ENCODE peak calls at places on chromosomes 16 and 17, in five cellular contexts. One of them, this sample, is unnamed.

GRCh38 chr16:75138636-75139035 is 9.7 kb upstream of the ZFP1 start:
- DNase-seq in astrocyte: no peak
- DNase-seq in neuronal stem cell: no peak
- DNase-seq in GM23338: peak; percentile 54
- DNase-seq in fibroblast of lung: no peak
- DNase-seq in this sample: no peak

GRCh38 chr17:45908935-45909334 is 14.6 kb downstream of the MAPT start:
- DNase-seq in GM23338: no peak
- DNase-seq in astrocyte: no peak
- DNase-seq in neuronal stem cell: no peak
- DNase-seq in fibroblast of lung: no peak
- DNase-seq in this sample: no peak

GRCh38 chr16:89575247-89576172 is at the start of gene CPNE7:
- DNase-seq in astrocyte: no peak
- DNase-seq in GM23338: peak; percentile 49
- DNase-seq in neuronal stem cell: no peak
- DNase-seq in fibroblast of lung: no peak
- DNase-seq in this sample: peak; percentile 60

GRCh38 chr17:51258756-51259573 is 884 bp downstream of the MBTD1 start:
- DNase-seq in astrocyte: no peak
- DNase-seq in neuronal stem cell: no peak
- DNase-seq in fibroblast of lung: no peak
- DNase-seq in GM23338: no peak
- DNase-seq in this sample: no peak

GRCh38 chr17:19485800-19486340 is 47.8 kb upstream of the SLC47A1 start:
- DNase-seq in astrocyte: no peak
- DNase-seq in fibroblast of lung: no peak
- DNase-seq in GM23338: no peak
- DNase-seq in neuronal stem cell: no peak
- DNase-seq in this sample: no peak

GRCh38 chr16:3007957-3008748 is 4.6 kb upstream of the CLDN9 start:
- DNase-seq in astrocyte: no peak
- DNase-seq in GM23338: peak; percentile 99
- DNase-seq in fibroblast of lung: no peak
- DNase-seq in neuronal stem cell: no peak
- DNase-seq in this sample: peak; percentile 59

GRCh38 chr16:20938426-20938825 is 37.9 kb downstream of the LYRM1 start:
- DNase-seq in astrocyte: peak; percentile 40
- DNase-seq in neuronal stem cell: no peak
- DNase-seq in GM23338: no peak
- DNase-seq in fibroblast of lung: peak; percentile 66
- DNase-seq in this sample: no peak

GRCh38 chr17:17859909-17860760 is 23.3 kb upstream of the SREBF1 start:
- DNase-seq in astrocyte: no peak
- DNase-seq in neuronal stem cell: peak; percentile 60
- DNase-seq in fibroblast of lung: peak; percentile 57
- DNase-seq in GM23338: peak; percentile 79
- DNase-seq in this sample: peak; percentile 80

GRCh38 chr17:45251931-45252330 is 10.0 kb downstream of the SPATA32 start:
- DNase-seq in fibroblast of lung: no peak
- DNase-seq in neuronal stem cell: no peak
- DNase-seq in astrocyte: no peak
- DNase-seq in GM23338: no peak
- DNase-seq in this sample: no peak

GRCh38 chr16:15915555-15916081 is 27.2 kb upstream of the CEP20 start:
- DNase-seq in neuronal stem cell: no peak
- DNase-seq in fibroblast of lung: no peak
- DNase-seq in GM23338: no peak
- DNase-seq in astrocyte: no peak
- DNase-seq in this sample: no peak

GRCh38 chr17:42673266-42673884 is 3.4 kb downstream of the PLEKHH3 start:
- DNase-seq in neuronal stem cell: no peak
- DNase-seq in GM23338: no peak
- DNase-seq in astrocyte: no peak
- DNase-seq in fibroblast of lung: no peak
- DNase-seq in this sample: no peak

GRCh38 chr16:85281181-85281580 is 168.9 kb upstream of the CIBAR2 start:
- DNase-seq in fibroblast of lung: no peak
- DNase-seq in GM23338: no peak
- DNase-seq in astrocyte: no peak
- DNase-seq in neuronal stem cell: no peak
- DNase-seq in this sample: no peak

GRCh38 chr17:82932146-82933005 is 92.6 kb upstream of the ZNF750 start:
- DNase-seq in astrocyte: peak; percentile 64
- DNase-seq in neuronal stem cell: no peak
- DNase-seq in GM23338: no peak
- DNase-seq in fibroblast of lung: peak; percentile 74
- DNase-seq in this sample: no peak
- H3K4me2 ChIP-seq in astrocyte: peak overlapping the region; percentile 73
- H3K4me2 ChIP-seq in neuronal stem cell: no peak overlapping the region
- H3K4me2 ChIP-seq in GM23338: no peak overlapping the region
- H3K4me2 ChIP-seq in fibroblast of lung: no peak overlapping the region
- H3K4me2 ChIP-seq in this sample: no peak overlapping the region

GRCh38 chr17:77366558-77367245 is 225.9 kb downstream of the SEC14L1 start:
- DNase-seq in astrocyte: no peak
- DNase-seq in GM23338: no peak
- DNase-seq in neuronal stem cell: no peak
- DNase-seq in fibroblast of lung: peak; percentile 78
- DNase-seq in this sample: no peak
- H3K4me1 ChIP-seq in astrocyte: peaks cover 51% of the 10 kb centered on the region
- H3K4me1 ChIP-seq in GM23338: peaks cover 19% of the 10 kb centered on the region
- H3K4me1 ChIP-seq in neuronal stem cell: peaks cover 20% of the 10 kb centered on the region
- H3K4me1 ChIP-seq in fibroblast of lung: peaks cover 37% of the 10 kb centered on the region
- H3K4me1 ChIP-seq in this sample: peaks cover 31% of the 10 kb centered on the region

GRCh38 chr17:41103896-41104295 is 1.3 kb upstream of the KRTAP4-9 start:
- DNase-seq in fibroblast of lung: no peak
- DNase-seq in GM23338: no peak
- DNase-seq in neuronal stem cell: no peak
- DNase-seq in astrocyte: no peak
- DNase-seq in this sample: no peak

GRCh38 chr17:41111151-41111885 is 6.1 kb downstream of the KRTAP4-9 start:
- DNase-seq in neuronal stem cell: no peak
- DNase-seq in GM23338: no peak
- DNase-seq in astrocyte: no peak
- DNase-seq in fibroblast of lung: no peak
- DNase-seq in this sample: no peak

GRCh38 chr17:41107941-41108445 is 2.8 kb downstream of the KRTAP4-9 start:
- DNase-seq in GM23338: no peak
- DNase-seq in neuronal stem cell: no peak
- DNase-seq in astrocyte: peak; percentile 36
- DNase-seq in fibroblast of lung: no peak
- DNase-seq in this sample: no peak
- H3K4me2 ChIP-seq in GM23338: peak overlapping the region; percentile 19
- H3K4me2 ChIP-seq in neuronal stem cell: no peak overlapping the region
- H3K4me2 ChIP-seq in astrocyte: no peak overlapping the region
- H3K4me2 ChIP-seq in fibroblast of lung: no peak overlapping the region
- H3K4me2 ChIP-seq in this sample: no peak overlapping the region

GRCh38 chr16:81521141-81521626 is 76.6 kb downstream of the CMIP start:
- DNase-seq in fibroblast of lung: no peak
- DNase-seq in astrocyte: no peak
- DNase-seq in GM23338: no peak
- DNase-seq in neuronal stem cell: no peak
- DNase-seq in this sample: no peak
- H3K4me1 ChIP-seq in fibroblast of lung: peaks cover 7% of the 10 kb centered on the region
- H3K4me1 ChIP-seq in astrocyte: peaks cover 21% of the 10 kb centered on the region
- H3K4me1 ChIP-seq in GM23338: peaks cover 8% of the 10 kb centered on the region
- H3K4me1 ChIP-seq in neuronal stem cell: peaks cover 3% of the 10 kb centered on the region
- H3K4me1 ChIP-seq in this sample: no peaks in the 10 kb centered on the region

GRCh38 chr16:87581867-87582220 is 20.5 kb upstream of the JPH3 start:
- DNase-seq in fibroblast of lung: peak; percentile 99
- DNase-seq in GM23338: no peak
- DNase-seq in astrocyte: peak; percentile 97
- DNase-seq in neuronal stem cell: no peak
- DNase-seq in this sample: no peak
- H3K4me2 ChIP-seq in fibroblast of lung: peak overlapping the region; percentile 79
- H3K4me2 ChIP-seq in GM23338: peak overlapping the region; percentile 12
- H3K4me2 ChIP-seq in astrocyte: peak overlapping the region; percentile 78
- H3K4me2 ChIP-seq in neuronal stem cell: no peak overlapping the region
- H3K4me2 ChIP-seq in this sample: no peak overlapping the region

GRCh38 chr17:50204431-50204830 is 3.0 kb upstream of the COL1A1 start:
- DNase-seq in fibroblast of lung: no peak
- DNase-seq in neuronal stem cell: no peak
- DNase-seq in GM23338: no peak
- DNase-seq in astrocyte: no peak
- DNase-seq in this sample: no peak

GRCh38 chr17:50203589-50204345 is 2.3 kb upstream of the COL1A1 start:
- DNase-seq in fibroblast of lung: peak; percentile 78
- DNase-seq in GM23338: no peak
- DNase-seq in neuronal stem cell: no peak
- DNase-seq in astrocyte: peak; percentile 97
- DNase-seq in this sample: no peak

GRCh38 chr17:50201226-50201854 is at the start of gene COL1A1:
- DNase-seq in fibroblast of lung: peak; percentile 90
- DNase-seq in astrocyte: peak; percentile 73
- DNase-seq in neuronal stem cell: no peak
- DNase-seq in GM23338: peak; percentile 59
- DNase-seq in this sample: peak; percentile 38

GRCh38 chr17:50205111-50205821 is 3.8 kb upstream of the COL1A1 start:
- DNase-seq in fibroblast of lung: no peak
- DNase-seq in astrocyte: peak; percentile 40
- DNase-seq in GM23338: no peak
- DNase-seq in neuronal stem cell: no peak
- DNase-seq in this sample: no peak

GRCh38 chr17:50203086-50203485 is 1.7 kb upstream of the COL1A1 start:
- DNase-seq in GM23338: no peak
- DNase-seq in fibroblast of lung: peak; percentile 47
- DNase-seq in neuronal stem cell: no peak
- DNase-seq in astrocyte: peak; percentile 63
- DNase-seq in this sample: no peak
- H3K4me1 ChIP-seq in GM23338: peaks cover 25% of the 10 kb centered on the region
- H3K4me1 ChIP-seq in fibroblast of lung: peaks cover 42% of the 10 kb centered on the region
- H3K4me1 ChIP-seq in neuronal stem cell: peaks cover 22% of the 10 kb centered on the region
- H3K4me1 ChIP-seq in astrocyte: peaks cover 66% of the 10 kb centered on the region
- H3K4me1 ChIP-seq in this sample: peaks cover 26% of the 10 kb centered on the region

This sample was measured in neural progenitor cell.